ENCODE peak calls at places on chromosome 5, in six cellular contexts. X is HepG2, K is SK-N-SH, G is A549, J is K562, S is GM12878. I is an unnamed sample.

GRCh38 chr5:115815693-115816225 is 700 bp downstream of the CDO1 start:
- DNase-seq in X (no peak), K (peak; percentile 67), G (no peak), J (no peak), S (no peak), I (no peak)

GRCh38 chr5:74579215-74579614 is 61.3 kb downstream of the ENC1 start:
- DNase-seq in X (no peak), K (no peak), G (no peak), J (peak; percentile 23), S (peak; percentile 87), I (no peak)

GRCh38 chr5:149730620-149731331 is 666 bp downstream of the PPARGC1B start:
- DNase-seq in X (no peak), K (peak; percentile 71), G (peak; percentile 41), J (peak; percentile 76), S (no peak), I (no peak)

GRCh38 chr5:169064093-169064492 is 236.8 kb downstream of the SLIT3 start:
- DNase-seq in X (no peak), K (no peak), G (no peak), J (no peak), S (no peak), I (no peak)

GRCh38 chr5:115431116-115431515 is 113.5 kb downstream of the FEM1C start:
- DNase-seq in X (no peak), K (no peak), G (no peak), J (no peak), S (no peak), I (no peak)

GRCh38 chr5:119368238-119368630 is 12.4 kb downstream of the TNFAIP8 start:
- DNase-seq in X (no peak), K (no peak), G (no peak), J (no peak), S (peak; percentile 44), I (no peak)

GRCh38 chr5:132497488-132497997 is 7.0 kb upstream of the IRF1 start:
- DNase-seq in X (no peak), K (peak; percentile 31), G (peak; percentile 92), J (no peak), S (no peak), I (peak; percentile 95)

GRCh38 chr5:6342689-6343315 is 35.5 kb downstream of the MED10 start:
- DNase-seq in X (no peak), K (no peak), G (no peak), J (no peak), S (no peak), I (no peak)

GRCh38 chr5:170266570-170267379 is 30.8 kb downstream of the LCP2 start:
- DNase-seq in X (no peak), K (no peak), G (no peak), J (no peak), S (no peak), I (no peak)

GRCh38 chr5:29321591-29321990 is 1871.9 kb upstream of the CDH6 start:
- DNase-seq in X (no peak), K (no peak), G (no peak), J (no peak), S (no peak), I (no peak)

GRCh38 chr5:129063483-129064136 is 30.9 kb upstream of the ISOC1 start:
- DNase-seq in X (no peak), K (peak; percentile 54), G (no peak), J (no peak), S (no peak), I (no peak)

GRCh38 chr5:67971223-67971830 is 244.2 kb upstream of the PIK3R1 start:
- DNase-seq in X (peak; percentile 48), K (no peak), G (no peak), J (no peak), S (no peak), I (peak; percentile 25)

GRCh38 chr5:120464627-120465280 is 654 bp downstream of the PRR16 start:
- DNase-seq in X (no peak), K (peak; percentile 67), G (no peak), J (no peak), S (no peak), I (peak; percentile 64)

GRCh38 chr5:159319363-159319762 is 10.9 kb downstream of the IL12B start:
- DNase-seq in X (no peak), K (no peak), G (no peak), J (no peak), S (no peak), I (no peak)

GRCh38 chr5:32182463-32183081 is 8.5 kb upstream of the GOLPH3 start:
- DNase-seq in X (no peak), K (no peak), G (no peak), J (no peak), S (peak; percentile 37), I (no peak)

GRCh38 chr5:45521067-45521466 is 175.1 kb downstream of the HCN1 start:
- DNase-seq in X (peak; percentile 2), K (no peak), G (no peak), J (no peak), S (no peak), I (peak; percentile 1)

GRCh38 chr5:125578551-125578950 is 832.1 kb upstream of the ZNF608 start:
- DNase-seq in X (no peak), K (no peak), G (no peak), J (no peak), S (no peak), I (no peak)

GRCh38 chr5:139100825-139101224 is 97.3 kb downstream of the SIL1 start:
- DNase-seq in X (no peak), K (no peak), G (no peak), J (no peak), S (no peak), I (peak; percentile 75)

GRCh38 chr5:159106193-159106568 is 6.5 kb upstream of the EBF1 start:
- DNase-seq in X (no peak), K (no peak), G (no peak), J (no peak), S (no peak), I (no peak)

GRCh38 chr5:96049398-96050272 is 88.0 kb upstream of the ELL2 start:
- DNase-seq in X (no peak), K (no peak), G (no peak), J (no peak), S (no peak), I (peak; percentile 91)

GRCh38 chr5:175279506-175279905 is 164.5 kb downstream of the DRD1 start:
- DNase-seq in X (no peak), K (no peak), G (no peak), J (no peak), S (no peak), I (no peak)

GRCh38 chr5:124057161-124057814 is 545.3 kb downstream of the CSNK1G3 start:
- DNase-seq in X (no peak), K (no peak), G (no peak), J (no peak), S (peak; percentile 47), I (no peak)

GRCh38 chr5:130720355-130720754 is 444.7 kb downstream of the HINT1 start:
- DNase-seq in X (peak; percentile 39), K (peak; percentile 27), G (peak; percentile 23), J (peak; percentile 11), S (no peak), I (no peak)

GRCh38 chr5:32013658-32014057 is 160.5 kb downstream of the GOLPH3 start:
- DNase-seq in X (no peak), K (no peak), G (no peak), J (no peak), S (no peak), I (no peak)

GRCh38 chr5:66814146-66814991 is 218.2 kb downstream of the MAST4 start:
- DNase-seq in X (peak; percentile 32), K (peak; percentile 66), G (peak; percentile 59), J (peak; percentile 46), S (peak; percentile 5), I (peak; percentile 63)

GRCh38 chr5:20305463-20305862 is 317.5 kb upstream of the CDH18 start:
- DNase-seq in X (no peak), K (no peak), G (no peak), J (no peak), S (no peak), I (no peak)

DNA sequence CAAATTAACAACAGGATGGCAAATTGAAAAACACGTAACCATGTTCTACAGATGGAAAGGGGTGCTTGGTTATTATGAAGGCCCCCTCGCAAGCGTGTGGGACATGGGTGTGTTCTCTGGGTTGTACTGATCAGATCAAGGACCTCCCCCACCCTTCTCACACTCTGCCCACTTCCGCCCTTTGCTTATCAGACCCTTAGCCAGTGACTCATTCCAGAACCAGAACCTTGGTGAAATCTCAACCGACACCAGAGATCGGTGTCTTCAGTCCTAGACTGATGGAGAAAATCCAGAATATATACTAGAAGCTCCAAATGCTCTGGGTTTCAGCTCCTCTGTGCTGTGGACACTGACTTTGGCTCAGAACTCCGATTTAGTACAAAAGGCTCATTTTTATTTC is 64.9 kb downstream of the PTTG1 start:
- DNase-seq in X (no peak), K (no peak), G (no peak), J (no peak), S (no peak), I (no peak)
- TF ChIP-seq SMC3 in X (no peak), K (no peak), G (no peak), J (no peak), S (no peak), I (no peak)

GRCh38 chr5:35852084-35852734 is 4.5 kb upstream of the IL7R start:
- DNase-seq in X (no peak), K (peak; percentile 23), G (peak; percentile 10), J (no peak), S (peak; percentile 26), I (peak; percentile 43)
- TF ChIP-seq CTCF in X (no peak), K (peak; percentile 56), G (no peak), J (no peak), S (peak; percentile 3), I (peak; percentile 15)

GRCh38 chr5:72455477-72455876 is 51.7 kb downstream of the ZNF366 start:
- DNase-seq in X (no peak), K (no peak), G (no peak), J (no peak), S (no peak), I (no peak)
- TF ChIP-seq SMC3 in X (no peak), K (no peak), G (no peak), J (no peak), S (no peak), I (no peak)

GRCh38 chr5:117461403-117461802 is 886.8 kb upstream of the SEMA6A start:
- DNase-seq in X (no peak), K (no peak), G (no peak), J (no peak), S (no peak), I (no peak)

GRCh38 chr5:117454716-117455212 is 880.1 kb upstream of the SEMA6A start:
- DNase-seq in X (peak; percentile 50), K (peak; percentile 12), G (peak; percentile 2), J (peak; percentile 51), S (peak; percentile 20), I (peak; percentile 6)

DNA sequence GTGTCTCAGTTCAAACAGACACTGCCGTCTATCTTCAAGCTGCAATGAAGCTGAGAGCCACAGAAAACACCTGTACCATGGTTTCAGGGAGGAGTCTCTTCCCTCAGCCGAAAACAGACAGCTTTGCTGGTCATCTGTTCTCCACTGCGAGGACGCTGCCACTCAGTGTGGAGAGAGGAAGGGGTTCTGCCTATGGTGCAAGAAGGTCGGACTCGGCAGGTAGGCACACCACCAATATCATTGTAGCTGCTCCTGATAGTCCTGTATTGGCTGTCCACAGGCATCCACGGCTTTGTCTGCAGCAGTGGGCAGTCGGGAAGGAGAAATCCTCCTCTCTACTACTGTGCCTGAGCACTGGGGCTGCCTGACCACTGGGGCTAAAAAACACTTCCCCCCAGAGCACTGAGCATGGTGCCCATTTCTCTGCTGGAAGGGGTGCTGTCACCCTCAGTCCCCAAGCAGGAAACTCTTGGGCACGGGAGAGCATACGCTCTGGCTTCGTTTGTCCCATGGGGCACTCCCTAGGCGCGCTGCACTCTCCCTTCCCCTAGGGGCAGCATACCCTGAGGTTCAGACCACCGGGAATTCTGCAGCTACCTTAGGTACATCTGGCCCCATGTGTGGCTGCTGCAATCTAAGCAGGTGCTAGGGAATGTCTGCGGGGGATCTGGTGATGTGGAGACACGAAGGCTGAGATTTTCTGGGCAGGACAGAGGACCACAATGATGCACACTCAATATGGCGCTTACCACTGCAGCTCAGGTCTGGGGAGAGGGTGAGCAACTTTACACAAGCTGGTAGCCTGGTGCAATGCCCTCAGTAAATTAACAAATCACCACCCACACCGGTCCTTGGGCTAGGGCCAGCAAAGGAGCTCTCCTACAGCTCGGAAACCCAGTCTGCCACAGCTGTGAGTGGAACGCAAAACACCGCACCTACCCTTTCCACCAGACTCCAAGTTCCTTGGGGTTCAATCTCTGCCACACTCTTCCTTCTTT is 880.9 kb upstream of the SEMA6A start:
- DNase-seq in X (peak; percentile 22), K (no peak), G (no peak), J (no peak), S (no peak), I (no peak)
- TF ChIP-seq CTCF in X (peak; percentile 68), K (peak; percentile 36), G (no peak), J (no peak), S (no peak), I (no peak)